ENCODE peak calls at places on chromosomes 7 and 10, in nine cellular contexts. R is transverse colon, J is heart left ventricle, K is breast epithelium, N is stomach, U is adrenal gland, L is IMR-90, D is spleen, X is ovary. Z is an unnamed sample.
A peak's percentile ranks its signal among the peaks of the same experiment; 100 is the strongest.

GRCh38 chr7:2316578-2316977 is 2.3 kb upstream of the SNX8 start:
- DNase-seq in R (no peak), J (no peak), K (no peak), N (no peak), U (no peak), L (no peak), D (no peak), X (no peak), Z (no peak)

GRCh38 chr10:36468620-36469019 is 656.8 kb upstream of the ANKRD30A start:
- DNase-seq in R (no peak), J (no peak), K (no peak), N (no peak), U (no peak), L (no peak), D (no peak), X (no peak), Z (no peak)

GRCh38 chr10:51113007-51113406 is 38.7 kb downstream of the PRKG1 start:
- DNase-seq in R (no peak), J (no peak), K (no peak), N (no peak), U (no peak), L (no peak), D (no peak), X (no peak), Z (no peak)

GRCh38 chr7:129667116-129667515 is 55.6 kb downstream of the NRF1 start:
- DNase-seq in R (no peak), J (no peak), K (no peak), N (no peak), U (no peak), L (no peak), D (no peak), X (no peak), Z (no peak)

GRCh38 chr10:46525177-46525823 is 31.2 kb downstream of the GPRIN2 start:
- DNase-seq in R (peak; percentile 7), J (peak; percentile 11), K (no peak), N (peak; percentile 24), U (peak; percentile 21), L (peak; percentile 89), D (no peak), X (peak; percentile 4), Z (no peak)

GRCh38 chr7:31440511-31440910 is 73.4 kb upstream of the ITPRID1 start:
- DNase-seq in R (no peak), J (no peak), K (no peak), N (no peak), U (no peak), L (no peak), D (no peak), X (no peak), Z (no peak)

GRCh38 chr7:19051767-19052375 is 65.6 kb downstream of the TWIST1 start:
- DNase-seq in R (peak; percentile 18), J (peak; percentile 24), K (no peak), N (peak; percentile 37), U (peak; percentile 58), L (peak; percentile 38), D (no peak), X (no peak), Z (peak; percentile 72)

GRCh38 chr7:85103352-85103751 is 83.5 kb downstream of the SEMA3D start:
- DNase-seq in R (no peak), J (no peak), K (no peak), N (no peak), U (no peak), L (no peak), D (no peak), X (peak; percentile 29), Z (peak; percentile 67)

GRCh38 chr10:46545861-46546590 is 10.4 kb downstream of the GPRIN2 start:
- DNase-seq in R (no peak), J (peak; percentile 11), K (no peak), N (peak; percentile 24), U (peak; percentile 19), L (no peak), D (peak; percentile 70), X (peak; percentile 6), Z (peak; percentile 13)

GRCh38 chr7:128322040-128322643 is 21.6 kb downstream of the RBM28 start:
- DNase-seq in R (no peak), J (no peak), K (no peak), N (no peak), U (no peak), L (peak; percentile 54), D (no peak), X (no peak), Z (no peak)

GRCh38 chr10:109783286-109783685 is 140.0 kb downstream of the XPNPEP1 start:
- DNase-seq in R (no peak), J (no peak), K (no peak), N (no peak), U (no peak), L (no peak), D (no peak), X (no peak), Z (no peak)

GRCh38 chr10:95818010-95818409 is 62.0 kb downstream of the ENTPD1 start:
- DNase-seq in R (no peak), J (no peak), K (no peak), N (no peak), U (no peak), L (no peak), D (no peak), X (no peak), Z (no peak)
- TF ChIP-seq POLR2A in R (no peak), J (no peak), K (no peak), N (no peak), U (no peak), L (no peak), D (no peak), X (no peak), Z (no peak)

DNA sequence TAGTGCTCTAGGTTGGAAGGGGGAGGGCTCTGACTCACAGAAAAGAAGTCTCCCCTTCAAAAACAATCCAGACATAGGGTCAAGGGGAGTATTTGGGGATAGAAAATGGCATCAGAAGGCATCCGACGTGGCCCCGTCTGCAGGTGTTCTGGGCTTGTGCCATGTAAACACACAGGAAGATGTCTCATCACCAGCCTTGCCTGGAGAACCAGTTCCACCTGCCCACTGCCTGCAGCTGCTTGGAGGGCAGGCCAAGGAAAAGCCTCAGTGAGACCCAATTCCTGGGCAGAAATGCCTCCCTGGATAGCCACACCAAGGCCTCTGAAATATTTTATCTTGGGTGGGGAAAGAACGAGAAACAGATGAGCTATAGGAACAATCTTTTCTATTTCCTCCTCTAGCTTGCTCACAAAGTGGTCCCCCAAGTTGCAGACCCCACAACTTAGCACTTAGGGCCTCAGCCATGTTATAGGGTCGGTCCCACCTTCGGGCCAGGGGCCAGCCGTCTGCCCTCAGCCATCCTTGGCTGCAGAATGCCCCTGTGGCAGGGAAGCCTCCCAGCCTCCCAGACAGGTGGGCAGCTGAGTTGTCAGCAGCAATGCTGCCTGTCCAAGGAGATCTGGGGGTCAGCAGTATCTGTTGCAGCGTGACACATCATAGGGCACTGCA is 54.3 kb upstream of the ECHDC3 start:
- DNase-seq in R (peak; percentile 14), J (no peak), K (peak; percentile 76), N (peak; percentile 53), U (no peak), L (no peak), D (no peak), X (no peak), Z (no peak)
- H3K27me3 ChIP-seq in R (no peaks in the 10 kb centered on the region), J (no peaks in the 10 kb centered on the region), K (no peaks in the 10 kb centered on the region), N (no peaks in the 10 kb centered on the region), U (no peaks in the 10 kb centered on the region), L (peaks cover 13% of the 10 kb centered on the region), D (no peaks in the 10 kb centered on the region), X (no peaks in the 10 kb centered on the region), Z (no peaks in the 10 kb centered on the region)

DNA sequence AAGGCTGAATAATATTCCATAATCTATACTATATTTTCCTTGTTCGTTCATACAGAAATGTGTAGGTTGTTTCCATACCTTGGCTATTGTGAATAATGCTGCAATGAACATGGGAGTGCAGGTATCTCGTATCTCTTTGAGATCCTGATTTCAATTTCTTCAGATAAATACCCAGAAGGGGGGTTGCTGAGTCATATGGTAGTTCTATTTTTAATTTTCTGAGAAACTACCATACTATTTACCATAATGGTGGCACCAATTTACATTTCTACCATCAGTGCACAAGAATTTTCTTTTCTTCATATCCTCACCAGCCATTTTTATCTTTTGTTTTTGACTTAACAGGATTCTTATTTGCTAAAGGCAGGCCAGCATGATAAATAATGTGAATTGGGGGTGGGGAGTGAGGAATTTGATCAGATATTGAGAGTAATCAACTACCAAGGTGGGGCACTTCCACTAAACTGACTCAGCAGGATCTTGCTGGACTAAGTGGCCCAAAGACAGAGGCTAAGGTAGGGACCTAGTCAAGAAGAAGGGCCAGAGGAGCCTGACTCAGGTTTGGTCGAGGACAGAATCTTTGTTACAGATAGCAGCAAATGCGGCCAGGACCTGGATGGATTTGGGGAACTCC is 21.5 kb upstream of the CCSER2 start:
- DNase-seq in R (no peak), J (no peak), K (no peak), N (no peak), U (no peak), L (no peak), D (no peak), X (no peak), Z (no peak)
- TF ChIP-seq POLR2A in R (no peak), J (no peak), K (no peak), N (no peak), U (no peak), L (no peak), D (no peak), X (no peak), Z (no peak)

GRCh38 chr10:22341936-22342222 is 3.4 kb upstream of the SPAG6 start:
- DNase-seq in R (no peak), J (no peak), K (no peak), N (no peak), U (no peak), L (no peak), D (no peak), X (no peak), Z (no peak)

GRCh38 chr10:22340362-22341189 is 4.7 kb upstream of the SPAG6 start:
- DNase-seq in R (peak; percentile 65), J (peak; percentile 72), K (no peak), N (peak; percentile 57), U (peak; percentile 63), L (peak; percentile 82), D (peak; percentile 93), X (peak; percentile 72), Z (peak; percentile 82)

GRCh38 chr10:22343761-22344160 is 1.5 kb upstream of the SPAG6 start:
- DNase-seq in R (no peak), J (no peak), K (no peak), N (no peak), U (no peak), L (no peak), D (no peak), X (no peak), Z (no peak)

GRCh38 chr10:22339761-22340361 is 5.4 kb upstream of the SPAG6 start:
- DNase-seq in R (no peak), J (no peak), K (no peak), N (no peak), U (no peak), L (no peak), D (no peak), X (no peak), Z (no peak)

DNA sequence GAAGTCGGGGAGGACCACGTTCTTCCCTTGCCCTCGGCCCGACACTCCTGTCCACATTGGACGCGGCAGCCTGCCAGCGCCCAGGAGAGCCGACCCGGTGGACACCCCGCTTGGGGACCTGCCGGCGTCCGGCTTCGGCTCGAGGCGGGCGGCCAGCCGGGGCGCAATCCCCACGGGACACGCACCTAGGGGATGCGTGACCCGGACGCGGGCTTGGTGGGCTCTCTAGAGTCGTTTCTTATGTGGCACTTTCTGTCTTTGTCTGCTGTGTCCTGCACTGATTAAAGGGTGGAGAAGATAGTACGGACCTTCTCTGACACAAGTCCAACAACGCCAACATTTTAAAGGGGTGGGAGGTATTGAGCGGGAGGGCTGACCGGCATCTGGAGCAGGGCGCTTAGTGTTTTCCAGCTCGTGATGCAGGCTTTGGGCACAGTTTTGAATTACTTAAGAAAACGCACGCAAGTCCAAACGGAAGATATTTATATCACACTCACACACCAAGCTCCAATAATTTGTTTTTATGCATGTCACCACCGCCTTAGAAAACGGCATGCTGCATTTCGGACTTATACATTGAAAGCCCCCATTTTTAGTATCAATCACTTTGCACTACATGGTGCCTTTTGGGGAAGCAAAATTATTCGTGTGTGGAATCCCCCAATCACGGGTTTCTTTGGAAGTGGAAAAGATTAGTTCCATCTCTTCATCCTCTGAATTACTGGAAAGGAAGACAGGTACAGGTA is 3.9 kb upstream of the SPAG6 start:
- DNase-seq in R (no peak), J (no peak), K (no peak), N (no peak), U (no peak), L (peak; percentile 15), D (no peak), X (no peak), Z (no peak)
- H3K27me3 ChIP-seq in R (peaks cover 91% of the 10 kb centered on the region), J (peaks cover 90% of the 10 kb centered on the region), K (peaks cover 12% of the 10 kb centered on the region), N (peaks cover 74% of the 10 kb centered on the region), U (peaks cover 79% of the 10 kb centered on the region), L (peaks cover 66% of the 10 kb centered on the region), D (peaks cover 41% of the 10 kb centered on the region), X (peaks cover 12% of the 10 kb centered on the region), Z (no peaks in the 10 kb centered on the region)